ENCODE peak calls at places on chromosomes 6 and 20, in six cellular contexts. H is T47D; P is NCI-H1092 treated with DMSO at 0.1 percent for 48 hours; K is H54; G is progenitor cell of endocrine pancreas; W is stimulated activated CD8-positive, alpha-beta memory T cell treated with anti-CD3 and anti-CD28 coated beads, Interleukin-2, amount 100 ng/mL, for 48 hours. S is an unnamed sample.

GRCh38 chr6:38034269-38034914 is 214.9 kb downstream of the ZFAND3 start:
- DNase-seq in K (no peak), P (peak), G (no peak), H (no peak), W (no peak), S (peak)

GRCh38 chr6:51339108-51339507 is 520.4 kb downstream of the TFAP2B start:
- DNase-seq in K (no peak), W (no peak), H (no peak), G (no peak), P (no peak), S (no peak)

GRCh38 chr6:20943036-20943627 is 408.9 kb downstream of the CDKAL1 start:
- DNase-seq in K (no peak), W (no peak), G (no peak), P (no peak), H (no peak), S (no peak)

GRCh38 chr20:43658068-43658722 is 8.7 kb upstream of the MYBL2 start:
- DNase-seq in K (peak), W (peak), G (no peak), H (no peak), P (no peak), S (no peak)

GRCh38 chr20:10093087-10093591 is 58.4 kb downstream of the ANKEF1 start:
- DNase-seq in P (no peak), G (no peak), H (no peak), K (peak), W (no peak), S (peak)

GRCh38 chr6:137218473-137218916 is 690 bp downstream of the IFNGR1 start:
- DNase-seq in W (no peak), P (peak), G (no peak), K (peak), H (peak), S (peak)

GRCh38 chr6:106339334-106340029 is 13.9 kb upstream of the ATG5 start:
- DNase-seq in G (peak), P (peak), H (peak), W (no peak), K (peak), S (peak)

GRCh38 chr6:117491916-117492315 is 9.4 kb downstream of the DCBLD1 start:
- DNase-seq in W (no peak), K (no peak), H (no peak), G (no peak), P (no peak), S (no peak)

GRCh38 chr6:38015341-38015740 is 195.8 kb downstream of the ZFAND3 start:
- DNase-seq in W (no peak), G (no peak), P (no peak), K (no peak), H (no peak), S (no peak)

GRCh38 chr6:113772961-113773360 is 84.2 kb upstream of the MARCKS start:
- DNase-seq in W (no peak), G (no peak), K (no peak), P (no peak), H (no peak), S (no peak)

GRCh38 chr20:47529840-47530239 is 28.2 kb downstream of the NCOA3 start:
- DNase-seq in P (no peak), H (no peak), G (no peak), K (no peak), W (no peak), S (no peak)

GRCh38 chr20:38304845-38305447 is 990 bp downstream of the BPI start:
- DNase-seq in P (no peak), K (peak), H (peak), G (no peak), W (no peak), S (peak)

GRCh38 chr6:36829919-36830544 is 9.2 kb downstream of the CPNE5 start:
- DNase-seq in W (no peak), H (peak), K (no peak), G (no peak), P (peak), S (peak)

GRCh38 chr20:51565741-51566140 is 23.2 kb upstream of the NFATC2 start:
- DNase-seq in W (no peak), P (no peak), K (peak), H (no peak), G (no peak), S (peak)

GRCh38 chr6:105492706-105493673 is 90.1 kb upstream of the PREP start:
- DNase-seq in H (no peak), K (no peak), G (no peak), W (no peak), P (no peak), S (no peak)

GRCh38 chr6:10513544-10513943 is 7.6 kb upstream of the GCNT2 start:
- DNase-seq in G (no peak), W (no peak), P (no peak), K (no peak), H (no peak), S (peak)

GRCh38 chr20:39318911-39319310 is 356.8 kb downstream of the DHX35 start:
- DNase-seq in K (no peak), G (no peak), P (no peak), H (no peak), W (no peak), S (no peak)

GRCh38 chr6:169839029-169839481 is 87.6 kb downstream of the ERMARD start:
- DNase-seq in H (no peak), W (no peak), G (no peak), K (no peak), P (no peak), S (no peak)

GRCh38 chr6:52534966-52535390 is 41.9 kb downstream of the TRAM2 start:
- DNase-seq in P (no peak), W (peak), G (no peak), H (no peak), K (no peak), S (no peak)

GRCh38 chr20:20150241-20150640 is 97.9 kb downstream of the CFAP61 start:
- DNase-seq in H (no peak), W (no peak), G (no peak), P (no peak), K (no peak), S (no peak)

GRCh38 chr20:53281557-53282117 is 309.5 kb downstream of the TSHZ2 start:
- DNase-seq in K (no peak), G (no peak), H (no peak), P (no peak), W (no peak), S (no peak)

GRCh38 chr6:40472354-40472753 is 114.8 kb downstream of the LRFN2 start:
- DNase-seq in G (no peak), H (no peak), P (peak), K (no peak), W (no peak), S (no peak)

GRCh38 chr6:162245831-162246230 is 481.7 kb downstream of the PRKN start:
- DNase-seq in W (no peak), K (no peak), H (no peak), G (no peak), P (no peak), S (no peak)

GRCh38 chr6:33160728-33161323 is 31.4 kb downstream of the COL11A2 start:
- DNase-seq in W (no peak), H (no peak), P (no peak), G (no peak), K (peak), S (peak)

GRCh38 chr20:53282217-53282955 is 310.2 kb downstream of the TSHZ2 start:
- DNase-seq in P (no peak), G (no peak), H (no peak), K (no peak), W (no peak), S (no peak)

GRCh38 chr6:30508890-30509736 is 19.8 kb downstream of the HLA-E start:
- DNase-seq in P (no peak), H (no peak), K (no peak), W (no peak), G (no peak), S (peak)

GRCh38 chr6:105798057-105798456 is 288.1 kb upstream of the PRDM1 start:
- DNase-seq in G (no peak), P (no peak), K (no peak), W (no peak), H (no peak), S (peak)

GRCh38 chr6:32413427-32414047 is 6.6 kb upstream of the BTNL2 start:
- DNase-seq in G (peak), H (peak), P (peak), K (peak), W (peak), S (peak)